ENCODE peak calls at places on chromosomes 4 and X, in six cellular contexts. T, G, D, K, S and B are unnamed samples.

GRCh38 chrX:38845426-38845825 is 44.2 kb downstream of the MID1IP1 start:
- DNase-seq in T (no peak), G (no peak), D (no peak), K (no peak), S (no peak), B (no peak)

GRCh38 chrX:119757979-119758681 is at the start of gene SOWAHD:
- DNase-seq in T (no peak), G (peak), D (peak), K (no peak), S (peak), B (peak)

GRCh38 chrX:17697191-17697590 is 40.1 kb upstream of the SCML1 start:
- DNase-seq in T (no peak), G (no peak), D (no peak), K (no peak), S (no peak), B (no peak)

GRCh38 chr4:176752191-176752749 is 40.5 kb downstream of the VEGFC start:
- DNase-seq in T (no peak), G (no peak), D (no peak), K (no peak), S (no peak), B (no peak)

GRCh38 chrX:3743821-3744439 is 30.5 kb upstream of the PRKX start:
- DNase-seq in T (no peak), G (no peak), D (peak), K (no peak), S (no peak), B (no peak)

GRCh38 chrX:14697453-14697852 is 168.1 kb downstream of the GLRA2 start:
- DNase-seq in T (no peak), G (no peak), D (peak), K (no peak), S (no peak), B (peak)

GRCh38 chr4:4415107-4415805 is 28.4 kb downstream of the NSG1 start:
- DNase-seq in T (no peak), G (no peak), D (no peak), K (no peak), S (no peak), B (no peak)

GRCh38 chrX:20412871-20413486 is 146.3 kb upstream of the RPS6KA3 start:
- DNase-seq in T (no peak), G (no peak), D (no peak), K (no peak), S (no peak), B (no peak)

GRCh38 chr4:54941994-54942552 is 183.3 kb downstream of the KDR start:
- DNase-seq in T (no peak), G (peak), D (no peak), K (no peak), S (no peak), B (no peak)

GRCh38 chrX:42740456-42740855 is 37.5 kb downstream of the PPP1R2C start:
- DNase-seq in T (no peak), G (no peak), D (no peak), K (no peak), S (no peak), B (no peak)

GRCh38 chr4:121938282-121939092 is 13.4 kb downstream of the TRPC3 start:
- DNase-seq in T (no peak), G (no peak), D (no peak), K (peak), S (no peak), B (no peak)

GRCh38 chrX:151970661-151971060 is 3.8 kb downstream of the GABRE start:
- DNase-seq in T (peak), G (peak), D (peak), K (peak), S (no peak), B (peak)

GRCh38 chr4:80071643-80072606 is 1.1 kb downstream of the ANTXR2 start:
- DNase-seq in T (peak), G (peak), D (peak), K (no peak), S (peak), B (peak)

GRCh38 chr4:89610236-89610635 is 226.7 kb downstream of the SNCA start:
- DNase-seq in T (no peak), G (no peak), D (no peak), K (no peak), S (no peak), B (no peak)

GRCh38 chr4:56132835-56133234 is 184.1 kb downstream of the CEP135 start:
- DNase-seq in T (no peak), G (no peak), D (no peak), K (no peak), S (no peak), B (no peak)

DNA sequence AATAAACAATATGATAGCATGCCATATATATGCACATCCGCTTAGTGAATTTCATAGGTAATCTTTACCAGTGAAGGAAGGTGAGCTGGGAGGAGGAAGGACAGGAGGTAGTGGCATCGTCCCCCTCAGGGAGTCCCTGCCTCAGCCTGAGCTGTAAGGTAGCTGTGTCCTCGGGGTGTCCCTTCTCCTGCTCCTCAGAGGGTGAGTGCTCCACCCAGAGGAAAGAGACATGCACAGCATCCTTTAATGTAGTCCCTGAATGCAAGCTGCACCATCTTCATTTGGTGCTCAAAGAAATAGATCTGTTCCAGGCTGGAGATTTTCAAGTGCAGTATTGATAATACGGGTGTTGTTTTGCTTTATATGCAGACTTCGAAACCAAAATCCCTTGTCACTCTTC is 330.4 kb upstream of the SFRP2 start:
- DNase-seq in T (no peak), G (no peak), D (no peak), K (peak), S (no peak), B (no peak)
- TF ChIP-seq CTCF in T (no peak), G (no peak), D (no peak), K (no peak), S (no peak), B (no peak)

DNA sequence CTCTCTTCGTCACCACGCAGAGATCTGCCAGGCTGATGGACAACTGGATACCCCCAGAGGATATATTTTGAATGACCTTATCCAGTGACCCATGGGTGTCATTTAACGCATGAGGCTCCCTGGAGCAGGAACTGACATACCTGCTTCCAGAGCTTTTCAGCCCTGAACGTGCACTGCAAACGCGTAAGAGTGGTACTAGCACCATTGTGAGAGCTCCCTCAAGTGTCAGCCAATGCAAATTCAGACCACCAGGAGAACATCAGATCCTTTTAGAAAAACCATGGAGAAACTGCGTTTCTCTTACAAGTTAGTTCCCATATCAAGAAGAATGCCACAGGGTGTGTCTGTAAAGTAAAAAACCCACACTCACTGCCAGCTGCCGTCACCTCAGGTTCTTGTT is 7.3 kb downstream of the TREX2 start:
- DNase-seq in T (no peak), G (no peak), D (no peak), K (no peak), S (no peak), B (no peak)
- TF ChIP-seq CTCF in T (no peak), G (no peak), D (no peak), K (peak), S (peak), B (no peak)

GRCh38 chr4:110106946-110107325 is 91.5 kb downstream of the ELOVL6 start:
- DNase-seq in T (no peak), G (no peak), D (no peak), K (peak), S (no peak), B (no peak)

GRCh38 chr4:110108470-110108869 is 89.9 kb downstream of the ELOVL6 start:
- DNase-seq in T (no peak), G (no peak), D (no peak), K (no peak), S (no peak), B (no peak)

GRCh38 chr4:110107868-110108267 is 90.5 kb downstream of the ELOVL6 start:
- DNase-seq in T (no peak), G (no peak), D (no peak), K (no peak), S (no peak), B (no peak)

GRCh38 chr4:110108960-110109359 is 89.5 kb downstream of the ELOVL6 start:
- DNase-seq in T (no peak), G (no peak), D (no peak), K (no peak), S (no peak), B (no peak)

DNA sequence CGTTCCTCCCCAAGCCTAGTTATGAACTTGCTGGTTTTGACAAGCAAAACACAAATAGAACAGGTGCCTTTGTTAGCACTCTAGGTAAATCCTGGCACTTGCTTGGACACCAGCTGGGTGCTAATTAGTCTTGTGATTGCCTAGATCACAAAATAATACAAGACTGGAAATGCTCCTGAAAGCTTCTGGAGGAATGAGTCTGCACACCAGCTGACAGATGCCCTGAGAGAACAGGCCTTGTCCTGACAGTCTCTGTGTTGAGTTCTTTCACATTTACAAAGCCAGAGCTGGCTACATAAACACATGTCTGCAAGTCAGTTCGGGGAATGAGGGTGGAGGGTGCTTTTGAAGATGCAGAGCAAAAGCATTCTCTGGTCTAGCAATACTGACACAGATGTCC is 93.8 kb downstream of the ELOVL6 start:
- DNase-seq in T (no peak), G (no peak), D (no peak), K (no peak), S (no peak), B (no peak)
- TF ChIP-seq CTCF in T (no peak), G (no peak), D (no peak), K (no peak), S (no peak), B (no peak)

DNA sequence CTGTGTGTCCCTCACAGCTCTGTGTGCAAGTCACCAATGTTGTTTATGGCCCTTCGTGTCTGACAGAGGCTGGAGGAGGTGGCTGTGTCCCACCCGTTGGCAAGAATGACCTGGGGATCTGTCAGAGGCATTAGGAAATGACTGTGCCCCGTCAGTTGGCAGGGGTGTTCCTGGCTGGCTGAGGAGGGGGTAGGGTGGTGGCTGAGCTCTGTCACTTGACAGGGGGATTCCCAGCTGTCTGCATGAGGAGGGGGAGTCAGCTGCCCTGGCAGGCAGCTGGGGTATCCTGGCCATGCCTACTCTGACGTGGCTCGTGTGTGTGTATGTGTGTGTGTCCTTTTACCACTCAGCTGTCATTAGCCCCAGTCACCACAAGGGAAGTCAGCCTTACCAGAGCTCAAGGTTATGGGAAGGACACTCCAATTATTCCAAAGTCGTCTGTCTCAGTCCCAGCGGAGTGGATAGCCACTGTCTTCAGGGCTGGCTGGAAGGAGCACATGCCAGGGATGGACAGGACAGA is 93.2 kb downstream of the EFNB1 start:
- DNase-seq in T (no peak), G (no peak), D (no peak), K (no peak), S (no peak), B (no peak)
- TF ChIP-seq CTCF in T (no peak), G (no peak), D (no peak), K (no peak), S (no peak), B (no peak)

DNA sequence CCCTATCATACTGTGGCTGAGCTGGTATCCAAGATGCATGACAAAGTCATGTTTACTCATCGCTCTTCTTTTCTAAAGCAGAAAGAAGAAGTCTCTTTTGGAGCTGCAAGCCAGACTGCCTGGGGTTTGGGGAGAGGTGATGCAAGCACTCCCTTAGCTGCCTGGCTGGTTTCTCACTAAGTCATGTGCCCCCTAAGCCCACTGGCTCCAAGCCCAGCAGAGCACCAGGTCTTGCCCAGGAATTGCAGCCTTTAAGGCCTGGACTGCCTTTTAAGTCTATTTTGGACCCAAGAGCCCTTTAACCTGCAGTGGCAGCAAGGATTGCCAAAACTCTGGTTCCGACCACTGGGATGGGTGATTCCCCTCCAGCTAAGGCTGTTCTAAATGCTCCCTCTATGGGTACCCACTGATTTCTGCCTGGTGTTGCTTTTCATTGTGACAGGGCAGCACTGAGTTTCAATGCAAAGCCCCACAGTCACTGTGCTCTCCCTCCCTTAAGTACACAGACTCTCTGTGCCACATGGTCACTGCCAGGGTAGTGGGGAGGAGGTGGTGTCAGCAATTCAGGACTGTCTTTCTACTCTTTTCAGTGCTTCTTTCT is 548.6 kb downstream of the TLL1 start:
- DNase-seq in T (no peak), G (no peak), D (no peak), K (peak), S (no peak), B (peak)
- TF ChIP-seq CTCF in T (no peak), G (no peak), D (no peak), K (no peak), S (no peak), B (no peak)

GRCh38 chr4:84031401-84031800 is 467.7 kb downstream of the NKX6-1 start:
- DNase-seq in T (no peak), G (no peak), D (no peak), K (no peak), S (no peak), B (no peak)

GRCh38 chr4:84024405-84024804 is 474.7 kb downstream of the NKX6-1 start:
- DNase-seq in T (no peak), G (no peak), D (no peak), K (no peak), S (no peak), B (no peak)

GRCh38 chr4:84032372-84032771 is 466.7 kb downstream of the NKX6-1 start:
- DNase-seq in T (no peak), G (no peak), D (no peak), K (no peak), S (no peak), B (no peak)

GRCh38 chr4:84028340-84028739 is 470.8 kb downstream of the NKX6-1 start:
- DNase-seq in T (no peak), G (no peak), D (no peak), K (peak), S (no peak), B (no peak)
- TF ChIP-seq CTCF in T (no peak), G (no peak), D (no peak), K (no peak), S (no peak), B (no peak)

GRCh38 chr4:71187399-71188196 is 151.2 kb upstream of the SLC4A4 start:
- DNase-seq in T (no peak), G (no peak), D (peak), K (no peak), S (peak), B (peak)

GRCh38 chr4:71188197-71188625 is 150.6 kb upstream of the SLC4A4 start:
- DNase-seq in T (no peak), G (no peak), D (peak), K (no peak), S (no peak), B (no peak)

GRCh38 chr4:71186566-71187398 is 152.0 kb upstream of the SLC4A4 start:
- DNase-seq in T (no peak), G (no peak), D (peak), K (no peak), S (peak), B (peak)

GRCh38 chr4:71188951-71189350 is 149.9 kb upstream of the SLC4A4 start:
- DNase-seq in T (no peak), G (no peak), D (no peak), K (no peak), S (no peak), B (no peak)

DNA sequence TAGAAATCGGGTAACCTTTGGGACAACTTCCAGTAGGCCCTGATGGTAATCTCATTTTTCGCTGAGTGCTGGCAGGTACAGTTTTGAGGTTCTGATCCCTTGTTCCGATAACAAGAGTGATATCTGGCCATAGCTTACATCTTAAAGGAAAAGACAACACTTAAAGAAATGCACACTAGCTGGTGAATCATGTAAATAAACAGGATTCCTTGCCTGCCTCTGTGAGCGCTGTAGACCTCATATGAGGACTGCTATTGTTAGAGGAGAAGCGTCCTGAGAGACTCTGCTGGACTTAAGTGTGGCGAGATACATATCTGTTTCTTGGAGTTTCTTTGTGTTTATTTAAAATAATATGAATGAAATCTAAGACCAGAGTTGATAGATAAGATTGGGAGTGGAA is 149.3 kb upstream of the SLC4A4 start:
- DNase-seq in T (no peak), G (no peak), D (peak), K (no peak), S (no peak), B (no peak)
- TF ChIP-seq CTCF in T (no peak), G (no peak), D (no peak), K (no peak), S (no peak), B (no peak)

GRCh38 chrX:40735318-40736169 is at the start of gene MED14:
- DNase-seq in T (peak), G (peak), D (peak), K (peak), S (peak), B (peak)
- TF ChIP-seq CTCF in T (peak), G (peak), D (peak), K (peak), S (peak), B (peak)